ENCODE peak calls at places on chromosomes 7 and 10, in six cellular contexts. E is mesothelial cell of epicardium, H is retinal pigment epithelial cell, V is astrocyte of the spinal cord, F is body of pancreas, C is fibroblast of pulmonary artery. Y is an unnamed sample.

GRCh38 chr7:69937097-69937496 is 338.8 kb downstream of the AUTS2 start:
- DNase-seq in E (no peak), H (no peak), V (no peak), F (no peak), C (no peak), Y (no peak)

GRCh38 chr7:69780377-69780776 is 182.1 kb downstream of the AUTS2 start:
- DNase-seq in E (no peak), H (no peak), V (no peak), F (no peak), C (no peak), Y (peak)

GRCh38 chr7:1940402-1940786 is 270.3 kb downstream of the ELFN1 start:
- DNase-seq in E (no peak), H (no peak), V (peak), F (no peak), C (peak), Y (no peak)

GRCh38 chr10:5033061-5033770 is 29.6 kb upstream of the AKR1C2 start:
- DNase-seq in E (no peak), H (no peak), V (peak), F (no peak), C (peak), Y (peak)

GRCh38 chr7:68505721-68506120 is 1092.6 kb upstream of the AUTS2 start:
- DNase-seq in E (no peak), H (no peak), V (no peak), F (no peak), C (no peak), Y (no peak)

GRCh38 chr7:220151-220841 is 27.9 kb downstream of the FAM20C start:
- DNase-seq in E (no peak), H (peak), V (no peak), F (no peak), C (no peak), Y (no peak)

GRCh38 chr10:88028654-88029053 is 165.2 kb downstream of the PTEN start:
- DNase-seq in E (no peak), H (no peak), V (no peak), F (peak), C (no peak), Y (no peak)

GRCh38 chr10:31942435-31942834 is 13.8 kb upstream of the ARHGAP12 start:
- DNase-seq in E (no peak), H (no peak), V (no peak), F (no peak), C (no peak), Y (no peak)

GRCh38 chr7:80135306-80136104 is 874 bp downstream of the GNAI1 start:
- DNase-seq in E (no peak), H (no peak), V (peak), F (no peak), C (peak), Y (peak)

GRCh38 chr7:128215281-128215680 is 25.8 kb upstream of the LEP start:
- DNase-seq in E (no peak), H (peak), V (peak), F (no peak), C (peak), Y (peak)

GRCh38 chr7:88919484-88920131 is 124.1 kb upstream of the TEX47 start:
- DNase-seq in E (no peak), H (no peak), V (peak), F (no peak), C (no peak), Y (no peak)

GRCh38 chr7:15995027-15995426 is 308.5 kb upstream of the MEOX2 start:
- DNase-seq in E (no peak), H (no peak), V (no peak), F (peak), C (no peak), Y (no peak)

GRCh38 chr7:41451826-41452225 is 251.1 kb downstream of the INHBA start:
- DNase-seq in E (no peak), H (no peak), V (no peak), F (no peak), C (no peak), Y (peak)

GRCh38 chr10:27658788-27659187 is 86.8 kb downstream of the MKX start:
- DNase-seq in E (no peak), H (no peak), V (peak), F (no peak), C (no peak), Y (peak)

GRCh38 chr10:102633282-102633681 is 11.0 kb upstream of the TRIM8 start:
- DNase-seq in E (no peak), H (no peak), V (peak), F (no peak), C (peak), Y (peak)

GRCh38 chr7:11570922-11571550 is 261.0 kb downstream of the THSD7A start:
- DNase-seq in E (no peak), H (no peak), V (no peak), F (no peak), C (peak), Y (no peak)

GRCh38 chr10:73809061-73809818 is 2.2 kb downstream of the NDST2 start:
- DNase-seq in E (no peak), H (no peak), V (no peak), F (no peak), C (no peak), Y (no peak)

GRCh38 chr7:130208511-130208910 is 851 bp downstream of the SSMEM1 start:
- DNase-seq in E (no peak), H (no peak), V (no peak), F (no peak), C (no peak), Y (no peak)

GRCh38 chr10:91552706-91553105 is 80.2 kb downstream of the PPP1R3C start:
- DNase-seq in E (no peak), H (no peak), V (no peak), F (peak), C (peak), Y (peak)

GRCh38 chr10:77116904-77117303 is 520.7 kb downstream of the KCNMA1 start:
- DNase-seq in E (no peak), H (no peak), V (no peak), F (no peak), C (no peak), Y (no peak)

GRCh38 chr7:30029696-30030095 is 1.5 kb downstream of the PLEKHA8 start:
- DNase-seq in E (no peak), H (no peak), V (no peak), F (no peak), C (no peak), Y (no peak)

GRCh38 chr7:5396542-5396941 is 27.1 kb downstream of the TNRC18 start:
- DNase-seq in E (no peak), H (no peak), V (no peak), F (no peak), C (no peak), Y (no peak)

GRCh38 chr7:141519623-141520022 is 31.6 kb upstream of the AGK start:
- DNase-seq in E (no peak), H (no peak), V (no peak), F (no peak), C (no peak), Y (no peak)

GRCh38 chr7:26305048-26305868 is 13.6 kb downstream of the SNX10 start:
- DNase-seq in E (no peak), H (no peak), V (no peak), F (no peak), C (no peak), Y (no peak)

GRCh38 chr10:22222236-22223190 is 4.7 kb upstream of the EBLN1 start:
- DNase-seq in E (no peak), H (no peak), V (no peak), F (no peak), C (no peak), Y (no peak)

GRCh38 chr10:94066411-94066810 is 72.7 kb downstream of the PLCE1 start:
- DNase-seq in E (no peak), H (no peak), V (peak), F (no peak), C (peak), Y (peak)

GRCh38 chr7:110988348-110988747 is 102.6 kb upstream of the LRRN3 start:
- DNase-seq in E (no peak), H (no peak), V (no peak), F (no peak), C (no peak), Y (no peak)

GRCh38 chr10:91525939-91526712 is 106.7 kb downstream of the PPP1R3C start:
- DNase-seq in E (no peak), H (no peak), V (no peak), F (peak), C (no peak), Y (no peak)

GRCh38 chr7:157427811-157428553 is 91.2 kb downstream of the DNAJB6 start:
- DNase-seq in E (no peak), H (no peak), V (no peak), F (peak), C (no peak), Y (no peak)

GRCh38 chr10:3115685-3116084 is 48.3 kb downstream of the PFKP start:
- DNase-seq in E (no peak), H (no peak), V (no peak), F (no peak), C (no peak), Y (no peak)

GRCh38 chr7:70573202-70573810 is 558.6 kb upstream of the GALNT17 start:
- DNase-seq in E (no peak), H (peak), V (no peak), F (no peak), C (no peak), Y (no peak)

GRCh38 chr10:126616737-126617136 is 53.8 kb downstream of the C10orf90 start:
- DNase-seq in E (no peak), H (no peak), V (no peak), F (no peak), C (no peak), Y (no peak)

GRCh38 chr10:18282094-18282493 is 141.9 kb downstream of the CACNB2 start:
- DNase-seq in E (no peak), H (no peak), V (no peak), F (no peak), C (no peak), Y (no peak)

GRCh38 chr7:151992375-151992774 is 33.1 kb upstream of the GALNT11 start:
- DNase-seq in E (no peak), H (no peak), V (no peak), F (peak), C (peak), Y (peak)
- TF ChIP-seq CTCF in E (no peak), H (no peak), V (no peak), F (peak), C (no peak), Y (no peak)

GRCh38 chr7:149819141-149819960 is 18.8 kb upstream of the ZNF862 start:
- DNase-seq in E (no peak), H (no peak), V (no peak), F (no peak), C (no peak), Y (no peak)
- TF ChIP-seq CTCF in E (no peak), H (no peak), V (no peak), F (no peak), C (no peak), Y (no peak)

DNA sequence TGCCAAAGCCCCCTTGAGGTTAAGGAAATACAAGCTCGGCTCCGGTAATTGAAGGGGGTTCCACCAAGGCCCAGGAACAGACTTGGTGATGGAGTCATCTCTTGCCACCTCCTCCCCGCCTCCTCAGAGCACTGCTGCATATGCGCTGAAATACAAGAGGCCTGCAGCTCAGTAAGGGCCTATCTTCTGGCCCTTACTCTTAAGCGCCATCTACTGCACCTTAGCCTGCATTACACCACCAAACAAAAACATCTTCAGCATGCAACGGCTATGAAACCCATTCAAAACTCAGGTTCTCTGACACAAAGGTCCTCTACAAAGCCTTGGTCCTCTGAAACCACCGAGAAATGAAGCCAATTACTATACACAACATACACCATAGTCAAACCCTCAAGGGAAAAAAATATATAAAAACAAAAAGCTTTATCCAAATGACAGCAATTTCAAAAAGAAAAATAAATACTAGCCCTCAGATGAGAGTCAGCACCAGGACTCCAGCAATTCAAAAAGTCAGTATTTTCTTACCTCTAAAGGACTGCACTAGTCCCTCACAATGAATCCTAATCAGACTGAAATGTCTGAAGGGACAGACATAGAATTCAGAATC is 176.8 kb upstream of the TBX20 start:
- DNase-seq in E (no peak), H (no peak), V (no peak), F (no peak), C (peak), Y (peak)
- TF ChIP-seq CTCF in E (no peak), H (peak), V (peak), F (no peak), C (peak), Y (peak)

DNA sequence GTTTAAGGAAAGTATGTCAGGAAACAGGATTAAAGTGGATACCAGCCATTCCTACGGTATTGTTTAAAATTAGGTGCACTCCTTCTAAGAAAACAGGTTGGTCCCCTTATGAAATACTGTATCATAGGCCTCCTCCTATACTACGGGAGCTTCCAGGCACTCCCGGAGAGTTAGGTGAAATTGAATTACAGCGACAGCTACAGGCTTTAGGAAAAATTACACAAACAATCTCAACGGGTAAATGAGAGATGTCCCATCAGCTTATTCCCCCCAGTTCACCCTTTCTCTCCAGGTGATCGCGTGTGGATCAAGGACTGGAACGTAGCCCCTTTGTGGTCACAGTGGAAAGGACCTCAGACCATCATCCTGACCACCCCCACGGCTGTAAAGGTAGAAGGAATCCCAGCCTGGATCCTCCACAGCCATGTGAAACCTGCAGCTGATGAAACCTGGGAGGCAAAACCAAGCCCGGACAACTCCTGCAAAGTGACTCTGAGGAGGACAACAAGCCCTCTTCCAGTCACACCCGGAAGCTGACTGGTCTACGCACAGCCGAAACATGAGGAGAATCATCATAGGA is 25.1 kb upstream of the GHITM start:
- DNase-seq in E (no peak), H (no peak), V (no peak), F (no peak), C (peak), Y (no peak)
- TF ChIP-seq CTCF in E (no peak), H (peak), V (peak), F (no peak), C (peak), Y (no peak)

DNA sequence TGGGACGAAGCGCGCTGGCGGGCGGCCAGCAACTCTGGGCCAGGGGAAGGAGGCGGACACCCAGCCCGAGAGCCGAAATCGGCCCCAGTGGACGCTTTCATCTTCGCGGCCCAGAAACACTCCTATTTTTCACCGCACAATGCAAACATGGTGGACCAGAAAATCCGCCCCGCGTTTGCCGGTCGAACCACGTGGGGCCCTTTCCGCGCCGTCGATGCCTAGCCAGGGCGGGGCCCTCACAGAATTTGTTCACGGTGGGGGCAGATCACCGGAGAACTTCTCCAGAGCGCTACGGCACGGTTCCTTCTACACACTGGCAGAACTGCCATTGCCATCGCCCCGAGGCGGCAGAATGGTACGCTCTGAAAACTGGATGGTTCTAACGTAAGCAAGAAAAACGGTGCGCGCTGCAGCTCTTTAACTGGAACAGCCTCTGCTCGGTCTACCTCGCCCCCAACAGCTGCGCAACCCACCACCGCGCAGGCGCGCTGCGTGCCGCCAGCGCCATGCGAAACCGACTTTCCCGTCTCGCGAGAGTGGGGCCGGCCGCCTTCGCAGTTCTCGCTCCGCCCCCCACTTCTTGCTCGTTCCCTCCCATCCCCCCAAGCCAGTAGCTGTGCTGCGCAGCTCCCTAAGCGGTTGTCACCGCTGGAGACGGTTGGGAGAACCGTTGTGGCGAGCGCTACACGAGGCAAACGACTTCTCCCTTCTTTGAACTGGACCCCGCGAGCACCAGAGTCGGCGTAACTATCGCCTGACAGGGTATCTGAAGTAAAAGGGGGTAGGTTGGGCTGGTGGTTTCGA is at the start of gene HNRNPH3:
- DNase-seq in E (peak), H (peak), V (peak), F (peak), C (peak), Y (peak)
- TF ChIP-seq CTCF in E (no peak), H (no peak), V (no peak), F (peak), C (no peak), Y (no peak)

DNA sequence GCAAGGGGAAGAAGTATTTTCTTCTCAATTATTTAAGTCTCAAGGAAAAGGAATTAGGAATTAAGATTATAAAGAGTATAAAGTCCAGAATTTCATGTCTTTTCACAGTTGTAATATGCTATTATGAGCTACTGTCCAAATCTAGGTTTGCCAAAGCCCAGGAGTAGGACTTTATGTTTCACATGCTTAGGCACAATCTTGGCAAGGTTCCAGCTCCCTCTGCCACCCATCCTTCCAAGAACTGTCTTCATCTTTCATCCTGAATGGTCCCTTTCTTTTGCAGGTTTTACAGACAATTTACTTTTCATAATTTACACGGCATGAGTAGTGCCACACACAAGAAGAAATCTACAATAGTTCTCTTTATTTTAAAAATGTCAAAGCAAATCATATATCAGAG is 29.5 kb downstream of the SLC16A9 start:
- DNase-seq in E (no peak), H (no peak), V (no peak), F (no peak), C (no peak), Y (no peak)
- TF ChIP-seq CTCF in E (no peak), H (no peak), V (no peak), F (no peak), C (no peak), Y (no peak)

GRCh38 chr7:132577206-132578049 is 1.2 kb upstream of the PLXNA4 start:
- DNase-seq in E (peak), H (peak), V (peak), F (peak), C (peak), Y (peak)
- TF ChIP-seq CTCF in E (no peak), H (peak), V (peak), F (no peak), C (no peak), Y (peak)

GRCh38 chr10:79068203-79068561 is 584 bp upstream of the ZMIZ1 start:
- DNase-seq in E (peak), H (no peak), V (no peak), F (no peak), C (peak), Y (no peak)

GRCh38 chr10:79069325-79070090 is 742 bp downstream of the ZMIZ1 start:
- DNase-seq in E (no peak), H (no peak), V (peak), F (peak), C (peak), Y (peak)

GRCh38 chr10:79067241-79068202 is 1.2 kb upstream of the ZMIZ1 start:
- DNase-seq in E (peak), H (peak), V (peak), F (peak), C (peak), Y (peak)

GRCh38 chr10:79070091-79070610 is 1.4 kb downstream of the ZMIZ1 start:
- DNase-seq in E (no peak), H (no peak), V (no peak), F (peak), C (peak), Y (peak)

DNA sequence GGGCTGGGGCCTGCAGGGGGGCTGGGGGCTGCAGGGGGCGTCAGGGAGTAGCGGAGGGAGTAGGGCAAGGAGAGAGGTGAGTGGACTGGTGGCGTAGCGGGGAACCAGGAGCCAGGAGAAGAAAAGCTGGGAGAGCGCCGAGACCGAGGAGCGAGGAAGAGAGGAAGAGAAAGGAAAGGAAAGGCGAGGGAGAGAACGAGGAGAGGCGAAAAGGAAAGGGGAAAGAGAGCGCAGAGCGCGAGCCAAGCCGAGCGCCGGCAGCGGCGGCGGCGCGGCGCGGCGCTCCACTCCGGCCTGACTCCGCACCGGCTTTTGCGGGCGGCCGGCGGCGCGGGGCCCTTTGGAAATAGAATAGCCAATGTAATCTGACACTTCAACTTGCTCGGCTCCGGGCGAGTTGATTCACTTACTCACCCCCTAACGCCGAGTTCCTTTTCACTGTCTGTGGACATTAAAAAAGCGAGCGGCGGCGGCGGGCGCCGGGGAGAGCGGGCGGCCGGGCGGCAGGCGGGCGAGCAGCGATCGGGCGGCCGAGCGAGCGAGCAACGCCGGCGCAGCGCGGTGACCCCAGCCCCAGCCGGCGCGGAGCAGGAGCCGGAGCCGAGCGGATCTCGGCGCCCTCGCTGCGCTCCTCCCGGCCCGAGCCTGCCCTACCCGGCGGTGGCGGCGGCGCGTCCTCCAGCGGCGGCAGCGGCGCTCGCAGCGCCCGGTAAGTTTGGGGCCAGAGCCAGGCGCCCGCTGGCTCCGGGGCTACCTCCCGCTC is at the start of gene ZMIZ1:
- DNase-seq in E (peak), H (peak), V (peak), F (peak), C (peak), Y (peak)
- TF ChIP-seq CTCF in E (no peak), H (no peak), V (peak), F (peak), C (no peak), Y (peak)

Y was measured in fibroblast of the aortic adventitia.